ENCODE peak calls at places on chromosome 1, in five cellular contexts. F is GM12891, C is HL-60, M is sigmoid colon, Z is prostate gland. N is an unnamed sample.

GRCh38 chr1:232968396-232968795 is 18.0 kb downstream of the NTPCR start:
- DNase-seq in M (no peak), C (no peak), F (no peak), Z (no peak), N (no peak)

GRCh38 chr1:119582801-119583200 is 65.3 kb downstream of the ZNF697 start:
- DNase-seq in Z (peak), M (no peak), C (peak), F (no peak), N (no peak)

GRCh38 chr1:8540266-8540926 is 222.5 kb downstream of the SLC45A1 start:
- DNase-seq in Z (peak), M (no peak), C (no peak), F (no peak), N (no peak)

GRCh38 chr1:227449051-227449450 is 114.3 kb upstream of the ZNF678 start:
- DNase-seq in C (peak), F (peak), M (no peak), Z (no peak), N (no peak)

GRCh38 chr1:52672946-52673345 is 25.2 kb downstream of the COA7 start:
- DNase-seq in Z (no peak), F (no peak), M (no peak), C (no peak), N (no peak)

GRCh38 chr1:234643111-234643849 is 33.3 kb upstream of the IRF2BP2 start:
- DNase-seq in Z (no peak), C (no peak), F (no peak), M (no peak), N (no peak)

GRCh38 chr1:66752000-66752592 is at the start of gene DYNLT5:
- DNase-seq in M (peak), C (peak), Z (no peak), F (no peak), N (no peak)

GRCh38 chr1:210416049-210416448 is 87.3 kb downstream of the HHAT start:
- DNase-seq in C (no peak), M (no peak), F (no peak), Z (no peak), N (no peak)

GRCh38 chr1:35745124-35745730 is 24.6 kb downstream of the CLSPN start:
- DNase-seq in C (no peak), Z (no peak), F (no peak), M (no peak), N (no peak)

GRCh38 chr1:197320991-197321531 is 53.0 kb downstream of the CRB1 start:
- DNase-seq in Z (no peak), M (no peak), F (no peak), C (no peak), N (no peak)

GRCh38 chr1:36807262-36807661 is 227.1 kb downstream of the GRIK3 start:
- DNase-seq in Z (no peak), M (no peak), C (no peak), F (no peak), N (no peak)

GRCh38 chr1:53350853-53351767 is 23.2 kb upstream of the LRP8 start:
- DNase-seq in Z (no peak), C (no peak), M (no peak), F (no peak), N (peak)

GRCh38 chr1:66506991-66507390 is 27.0 kb upstream of the SGIP1 start:
- DNase-seq in M (no peak), Z (no peak), C (no peak), F (no peak), N (no peak)

GRCh38 chr1:158035976-158036583 is 42.6 kb downstream of the KIRREL1 start:
- DNase-seq in C (peak), Z (peak), M (no peak), F (no peak), N (no peak)

GRCh38 chr1:29959356-29959755 is 723.0 kb downstream of the PTPRU start:
- DNase-seq in M (no peak), C (no peak), F (no peak), Z (no peak), N (no peak)

GRCh38 chr1:162498442-162498785 is 796 bp downstream of the UHMK1 start:
- DNase-seq in M (no peak), F (no peak), C (peak), Z (no peak), N (no peak)

GRCh38 chr1:182601416-182601786 is 2.8 kb downstream of the RGS16 start:
- DNase-seq in Z (peak), M (peak), F (no peak), C (peak), N (no peak)

GRCh38 chr1:6172549-6172948 is 7.6 kb downstream of the CHD5 start:
- DNase-seq in F (peak), M (no peak), C (no peak), Z (no peak), N (no peak)

GRCh38 chr1:165436994-165437393 is 7.9 kb downstream of the RXRG start:
- DNase-seq in M (no peak), F (no peak), Z (no peak), C (no peak), N (no peak)

GRCh38 chr1:52368383-52369172 is 2.6 kb upstream of the CC2D1B start:
- DNase-seq in F (no peak), C (peak), Z (peak), M (no peak), N (no peak)

GRCh38 chr1:206685749-206686485 is 1.2 kb downstream of the MAPKAPK2 start:
- DNase-seq in M (peak), F (peak), Z (peak), C (peak), N (no peak)

GRCh38 chr1:34747638-34747941 is 7.3 kb upstream of the GJB5 start:
- DNase-seq in Z (no peak), F (no peak), M (peak), C (no peak), N (no peak)

GRCh38 chr1:6785318-6785712 is at the start of gene CAMTA1:
- DNase-seq in Z (no peak), C (no peak), M (no peak), F (no peak), N (no peak)

GRCh38 chr1:28668191-28668955 is at the start of gene GMEB1:
- DNase-seq in C (peak), F (peak), M (peak), Z (peak), N (no peak)
- TF ChIP-seq POLR2AphosphoS5 in C (no peak), F (no peak), M (peak), Z (peak), N (no peak)

GRCh38 chr1:154466136-154466665 is 35.8 kb upstream of the TDRD10 start:
- DNase-seq in M (peak), Z (no peak), C (no peak), F (no peak), N (no peak)
- TF ChIP-seq POLR2AphosphoS5 in M (no peak), Z (no peak), C (no peak), F (no peak), N (no peak)

DNA sequence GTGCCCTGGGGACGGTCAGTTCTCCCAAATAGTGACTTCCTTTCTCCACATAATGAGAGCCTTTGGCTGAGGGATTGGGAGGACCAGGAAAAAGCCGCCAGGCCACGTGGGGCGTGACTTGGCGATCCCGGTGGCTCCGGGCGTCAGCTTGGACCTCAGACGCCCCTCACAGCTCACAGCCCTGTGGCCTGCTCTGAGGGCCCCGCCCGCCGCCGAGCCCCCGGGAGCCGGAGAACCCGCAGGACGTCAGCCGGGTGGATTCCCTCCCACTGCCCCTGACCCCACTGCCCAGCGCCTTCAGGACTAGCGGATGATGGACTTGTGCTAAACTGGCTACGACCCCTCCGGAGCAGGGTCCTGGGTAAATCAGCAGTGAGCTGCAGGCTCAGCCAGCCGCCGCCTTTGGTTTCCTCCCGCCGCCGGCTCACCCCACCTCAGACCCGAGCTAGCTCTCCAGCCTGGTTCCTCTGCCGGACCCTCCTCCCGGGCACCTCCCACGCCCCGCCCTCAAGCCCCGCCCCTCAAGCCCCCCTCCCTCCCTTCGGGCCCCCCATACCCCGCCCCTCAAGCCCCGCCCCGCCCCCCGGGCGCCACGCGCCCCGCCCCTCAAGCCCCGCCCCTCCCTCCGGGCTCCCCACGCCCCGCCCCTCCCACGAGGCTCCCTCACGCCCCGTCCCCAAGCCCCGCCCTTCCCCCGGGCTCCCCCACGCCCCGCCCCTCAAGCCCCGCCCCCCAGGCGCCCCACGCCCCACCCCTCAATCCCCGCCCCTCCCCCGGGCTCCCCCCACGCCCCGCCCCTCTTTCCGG is 10.0 kb upstream of the FAAP20 start:
- DNase-seq in Z (no peak), F (peak), C (peak), M (peak), N (no peak)
- TF ChIP-seq POLR2AphosphoS5 in Z (peak), F (no peak), C (no peak), M (peak), N (no peak)

GRCh38 chr1:153344718-153345025 is 4.0 kb downstream of the PGLYRP4 start:
- DNase-seq in Z (peak), M (no peak), F (no peak), C (peak), N (no peak)

GRCh38 chr1:153346067-153346723 is 2.4 kb downstream of the PGLYRP4 start:
- DNase-seq in M (no peak), Z (no peak), F (no peak), C (no peak), N (peak)

GRCh38 chr1:153343811-153344717 is 4.6 kb downstream of the PGLYRP4 start:
- DNase-seq in M (no peak), Z (peak), C (no peak), F (no peak), N (peak)

GRCh38 chr1:153343040-153343681 is 5.5 kb downstream of the PGLYRP4 start:
- DNase-seq in Z (no peak), F (no peak), M (no peak), C (no peak), N (peak)

GRCh38 chr1:153345187-153346066 is 3.2 kb downstream of the PGLYRP4 start:
- DNase-seq in Z (peak), F (no peak), M (no peak), C (no peak), N (peak)
- TF ChIP-seq POLR2AphosphoS5 in Z (no peak), F (no peak), M (no peak), C (no peak), N (no peak)

GRCh38 chr1:156668801-156669637 is 8.2 kb downstream of the NES start:
- DNase-seq in F (no peak), C (no peak), M (no peak), Z (no peak), N (no peak)
- TF ChIP-seq POLR2AphosphoS5 in F (no peak), C (no peak), M (no peak), Z (no peak), N (no peak)

DNA sequence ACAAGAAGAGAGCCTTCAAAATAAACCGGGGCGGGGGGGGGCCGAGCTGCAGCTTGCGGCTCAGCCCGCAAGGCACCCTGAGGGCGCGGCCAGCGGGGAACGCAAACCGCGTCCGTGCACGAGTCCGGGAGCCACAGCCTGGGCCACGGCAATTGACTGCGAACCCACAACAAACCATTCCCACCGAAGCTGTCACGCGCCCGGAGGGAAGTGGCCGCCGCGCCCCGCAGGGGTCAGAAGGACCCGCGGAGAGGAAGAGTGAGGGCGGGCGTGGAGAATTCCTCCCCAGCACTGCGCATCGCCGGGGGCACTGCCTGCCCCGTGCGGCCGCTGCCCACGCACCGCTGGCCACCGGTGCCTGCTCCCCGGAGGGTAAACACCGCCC is 628 bp downstream of the TGFBR3 start:
- DNase-seq in F (peak), M (peak), Z (peak), C (no peak), N (no peak)
- TF ChIP-seq POLR2AphosphoS5 in F (no peak), M (no peak), Z (no peak), C (no peak), N (no peak)

GRCh38 chr1:209065350-209065749 is 518.2 kb upstream of the CAMK1G start:
- DNase-seq in F (no peak), C (no peak), Z (no peak), M (no peak), N (no peak)
- TF ChIP-seq POLR2AphosphoS5 in F (no peak), C (no peak), Z (no peak), M (no peak), N (no peak)

DNA sequence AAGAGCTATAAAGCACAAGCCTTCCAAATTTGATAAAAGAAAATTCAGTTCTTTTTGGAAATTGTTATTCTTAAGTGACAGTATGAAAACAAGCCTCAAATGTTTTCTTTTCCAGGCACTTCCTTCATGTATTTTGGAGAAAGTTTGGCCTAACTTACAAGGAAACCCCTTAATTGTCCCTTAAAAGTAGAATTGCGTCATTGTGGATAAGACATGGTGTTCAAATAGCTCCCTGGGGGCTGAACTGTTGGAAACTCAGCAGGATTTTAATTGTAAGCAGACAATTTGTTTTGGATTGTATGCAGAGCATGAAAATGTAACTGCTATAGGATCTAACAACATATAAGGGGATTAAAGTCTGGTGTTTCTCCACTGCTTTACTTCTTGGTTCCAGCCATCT is 35.4 kb upstream of the FGGY start:
- DNase-seq in F (no peak), M (no peak), Z (no peak), C (no peak), N (no peak)
- TF ChIP-seq POLR2AphosphoS5 in F (no peak), M (peak), Z (peak), C (no peak), N (peak)